ENCODE peak calls at places on chromosomes 1 and 21, in four cellular contexts. R, X, J and I are unnamed samples.

GRCh38 chr1:71621785-71622184 is 541.0 kb upstream of the ZRANB2 start:
- DNase-seq in X (no peak), J (no peak), R (no peak), I (no peak)

GRCh38 chr1:53516181-53516580 is 57.0 kb downstream of the DMRTB1 start:
- DNase-seq in X (no peak), R (no peak), J (no peak), I (no peak)

GRCh38 chr1:94578856-94579255 is 37.3 kb upstream of the F3 start:
- DNase-seq in R (no peak), X (no peak), J (no peak), I (no peak)

GRCh38 chr1:12594966-12595838 is 22.8 kb downstream of the DHRS3 start:
- DNase-seq in J (no peak), R (peak), X (peak), I (peak)

GRCh38 chr1:172238969-172239368 is 181.5 kb upstream of the C1orf105 start:
- DNase-seq in R (no peak), X (no peak), J (no peak), I (no peak)

GRCh38 chr1:84289169-84289785 is 12.2 kb upstream of the SAMD13 start:
- DNase-seq in R (no peak), J (no peak), X (no peak), I (no peak)

GRCh38 chr1:32014199-32014936 is 700 bp downstream of the KHDRBS1 start:
- DNase-seq in J (peak), X (peak), R (peak), I (peak)

GRCh38 chr1:231206856-231207255 is 34.2 kb upstream of the GNPAT start:
- DNase-seq in R (no peak), X (no peak), J (no peak), I (no peak)

GRCh38 chr21:34636961-34637360 is 22.0 kb upstream of the RCAN1 start:
- DNase-seq in X (no peak), J (no peak), R (no peak), I (no peak)

GRCh38 chr1:66090863-66091457 is 298.3 kb downstream of the PDE4B start:
- DNase-seq in J (no peak), R (no peak), X (no peak), I (no peak)

GRCh38 chr1:31335007-31335406 is 37.9 kb downstream of the FABP3 start:
- DNase-seq in X (no peak), J (no peak), R (no peak), I (no peak)

GRCh38 chr21:33308586-33309490 is 15.9 kb upstream of the IFNAR1 start:
- DNase-seq in X (no peak), J (no peak), R (no peak), I (no peak)

GRCh38 chr1:30191154-30191702 is 532.2 kb downstream of the MATN1 start:
- DNase-seq in R (peak), X (no peak), J (peak), I (no peak)

GRCh38 chr1:145991799-145992412 is 4.5 kb downstream of the TXNIP start:
- DNase-seq in J (peak), X (no peak), R (no peak), I (no peak)

GRCh38 chr1:222043444-222044292 is 301.8 kb upstream of the DUSP10 start:
- DNase-seq in J (peak), X (peak), R (no peak), I (no peak)

DNA sequence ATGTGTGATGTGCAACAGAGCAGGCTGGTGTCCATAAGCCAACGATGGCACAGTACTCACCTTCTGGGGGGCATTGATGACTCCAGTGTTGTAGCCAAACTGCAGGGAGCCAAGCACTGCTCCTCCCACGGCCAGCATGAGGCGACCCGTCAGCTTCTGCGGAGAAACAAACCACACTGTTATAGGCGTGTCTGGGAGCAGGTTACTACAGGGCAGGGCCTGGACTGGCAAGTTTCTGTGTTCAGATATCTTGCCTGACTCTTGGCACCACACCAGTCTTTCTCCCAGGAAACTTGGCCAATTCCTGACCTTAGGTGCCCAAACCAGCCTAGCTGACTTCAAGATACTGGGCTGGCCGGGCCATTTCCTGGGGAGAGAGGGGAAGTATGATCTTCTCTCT is 15.5 kb downstream of the SLC2A1 start:
- DNase-seq in R (no peak), X (peak), J (no peak), I (peak)
- TF ChIP-seq POLR2A in R (no peak), X (no peak), J (no peak), I (no peak)

DNA sequence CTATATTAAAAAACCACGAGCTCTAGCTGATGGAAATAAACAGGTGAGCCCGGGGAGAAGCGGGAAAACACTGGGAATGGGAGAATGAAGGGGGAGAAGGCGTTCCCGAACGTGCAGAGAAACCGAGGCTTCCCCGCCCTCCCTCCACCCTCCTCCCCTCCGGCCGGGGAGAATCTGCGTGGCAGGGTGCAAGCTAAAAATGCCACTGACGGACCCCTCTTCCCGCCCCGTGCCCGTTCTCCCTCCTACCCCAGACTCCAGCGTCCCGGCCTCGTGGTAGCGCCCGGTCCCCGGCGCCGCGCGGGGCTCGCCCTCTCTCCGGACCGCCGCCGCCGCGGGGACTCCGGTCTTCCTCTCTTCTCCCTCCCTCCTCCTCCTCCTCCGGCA is 81.6 kb upstream of the AK4 start:
- DNase-seq in J (peak), R (no peak), X (no peak), I (no peak)
- H3K27ac ChIP-seq in J (peak), R (peak), X (peak), I (peak)

DNA sequence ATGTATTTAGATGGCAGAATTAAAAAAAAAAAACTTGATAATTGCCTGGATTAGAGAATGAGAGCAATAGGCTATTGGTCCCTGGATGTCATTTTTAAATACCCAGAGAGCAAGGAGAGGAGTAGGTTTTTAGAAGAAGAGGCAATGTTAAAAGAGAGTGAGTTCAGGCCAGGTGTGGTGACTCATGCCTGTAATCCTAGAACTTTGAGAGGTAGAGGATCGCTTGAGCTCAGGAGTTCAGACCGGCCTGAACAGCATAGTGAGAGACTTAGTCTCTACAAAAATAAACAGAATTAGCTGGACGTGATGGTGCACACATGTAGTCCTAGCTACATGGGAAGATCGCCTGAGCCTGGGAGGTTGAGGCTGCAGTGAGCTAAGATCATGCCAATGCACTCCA is 15.9 kb upstream of the MUTYH start:
- DNase-seq in X (no peak), J (no peak), R (no peak), I (no peak)
- H3K4me3 ChIP-seq in X (no peak), J (no peak), R (no peak), I (no peak)

GRCh38 chr1:45685308-45686080 is 839 bp downstream of the GPBP1L1 start:
- DNase-seq in X (no peak), R (no peak), J (peak), I (no peak)

GRCh38 chr1:45687753-45688737 is at the start of gene TMEM69:
- DNase-seq in J (peak), R (peak), X (peak), I (peak)

GRCh38 chr1:45687014-45687752 is 798 bp upstream of the TMEM69 start:
- DNase-seq in X (peak), J (peak), R (peak), I (peak)

GRCh38 chr1:45684402-45684801 is 1.9 kb downstream of the GPBP1L1 start:
- DNase-seq in R (no peak), J (no peak), X (no peak), I (no peak)

GRCh38 chr1:45686081-45687013 is at the start of gene GPBP1L1:
- DNase-seq in R (peak), X (peak), J (peak), I (peak)
- TF ChIP-seq POLR2A in R (peak), X (no peak), J (peak), I (no peak)

GRCh38 chr1:45122724-45123123 is 83.7 kb downstream of the ZSWIM5 start:
- DNase-seq in X (no peak), J (no peak), R (no peak), I (no peak)

GRCh38 chr1:45117766-45118165 is 88.6 kb downstream of the ZSWIM5 start:
- DNase-seq in R (no peak), X (no peak), J (no peak), I (no peak)

DNA sequence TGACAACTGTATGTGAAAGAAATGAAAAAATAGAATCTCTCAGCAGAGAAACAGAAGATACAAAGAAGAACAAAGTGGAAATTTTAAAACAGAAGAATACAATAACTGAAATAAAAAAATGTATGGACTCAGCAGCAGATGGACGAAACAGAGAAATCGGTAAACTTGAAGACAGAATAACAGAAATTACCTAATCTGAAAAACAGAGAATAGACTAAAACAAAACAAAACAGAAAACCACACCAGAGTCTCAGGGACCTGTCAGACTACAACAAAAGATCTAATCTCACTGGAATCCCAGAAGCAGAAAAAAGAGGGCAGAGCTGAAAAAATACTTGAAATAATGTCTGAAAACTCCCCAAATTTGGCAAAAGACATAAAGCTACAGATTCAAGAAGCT is 83.0 kb downstream of the ZSWIM5 start:
- DNase-seq in X (no peak), J (no peak), R (no peak), I (no peak)
- H3K27ac ChIP-seq in X (no peak), J (no peak), R (no peak), I (no peak)

GRCh38 chr1:170694172-170694926 is 30.4 kb downstream of the PRRX1 start:
- DNase-seq in X (no peak), R (no peak), J (no peak), I (no peak)
- H3K4me3 ChIP-seq in X (no peak), R (no peak), J (no peak), I (no peak)